ENCODE peak calls at places on chromosomes 4 and X, in four cellular contexts. K is K562, C is HepG2, N is GM12878. A is an unnamed sample.
A peak's percentile ranks its signal among the peaks of the same experiment; 100 is the strongest.

GRCh38 chrX:107725761-107726555 is 49.6 kb downstream of the TSC22D3 start:
- DNase-seq in K (no peak), C (no peak), N (no peak), A (no peak)

GRCh38 chr4:7540216-7540615 is 105.5 kb upstream of the PSAPL1 start:
- DNase-seq in K (no peak), N (no peak), C (no peak), A (no peak)

GRCh38 chr4:2484993-2485392 is 16.1 kb downstream of the RNF4 start:
- DNase-seq in K (no peak), N (peak; percentile 62), C (no peak), A (no peak)

GRCh38 chr4:163048447-163048846 is 118.2 kb downstream of the NAF1 start:
- DNase-seq in K (peak; percentile 37), C (peak; percentile 21), N (no peak), A (peak; percentile 32)

GRCh38 chrX:140817943-140818342 is 108.4 kb downstream of the LINC00632 start:
- DNase-seq in N (no peak), C (no peak), K (peak; percentile 7), A (no peak)

GRCh38 chr4:89000844-89001360 is 56.1 kb downstream of the FAM13A start:
- DNase-seq in N (no peak), C (peak; percentile 44), K (no peak), A (no peak)

GRCh38 chr4:56658410-56659003 is 22.6 kb downstream of the HOPX start:
- DNase-seq in C (no peak), N (no peak), K (no peak), A (no peak)

GRCh38 chrX:2829066-2829430 is 318 bp downstream of the GYG2 start:
- DNase-seq in K (peak; percentile 27), N (no peak), C (no peak), A (peak; percentile 59)

GRCh38 chr4:138835833-138836521 is 179.6 kb upstream of the NOCT start:
- DNase-seq in C (peak; percentile 65), N (no peak), K (no peak), A (no peak)

GRCh38 chr4:115485402-115485801 is 372.0 kb upstream of the NDST4 start:
- DNase-seq in K (no peak), C (no peak), N (no peak), A (no peak)

GRCh38 chrX:122154019-122154418 is 1030.1 kb upstream of the GRIA3 start:
- DNase-seq in N (no peak), C (no peak), K (no peak), A (no peak)

GRCh38 chr4:137648531-137648930 is 116.2 kb upstream of the PCDH18 start:
- DNase-seq in C (no peak), K (no peak), N (no peak), A (no peak)

GRCh38 chrX:57596109-57596870 is 4.5 kb downstream of the ZXDB start:
- DNase-seq in K (no peak), N (no peak), C (peak; percentile 74), A (no peak)

GRCh38 chrX:132631579-132632232 is 142.9 kb upstream of the MBNL3 start:
- DNase-seq in N (no peak), C (peak; percentile 31), K (peak; percentile 10), A (no peak)

GRCh38 chrX:134664202-134664601 is 5.9 kb upstream of the PLAC1 start:
- DNase-seq in C (no peak), N (no peak), K (no peak), A (no peak)

GRCh38 chrX:96182366-96182765 is 502.3 kb upstream of the DIAPH2 start:
- DNase-seq in K (no peak), C (peak; percentile 2), N (no peak), A (peak; percentile 44)

GRCh38 chr4:20159516-20159915 is 92.2 kb upstream of the SLIT2 start:
- DNase-seq in C (no peak), K (no peak), N (no peak), A (no peak)
- TF ChIP-seq ATF2 in C (no peak), K (no peak), N (no peak), A (no peak)

GRCh38 chr4:38940476-38940875 is 72.9 kb downstream of the FAM114A1 start:
- DNase-seq in N (no peak), K (no peak), C (no peak), A (no peak)

GRCh38 chr4:38943355-38943754 is 75.7 kb downstream of the FAM114A1 start:
- DNase-seq in C (no peak), N (no peak), K (no peak), A (no peak)

GRCh38 chr4:38935391-38936073 is 67.9 kb downstream of the FAM114A1 start:
- DNase-seq in K (no peak), C (no peak), N (no peak), A (no peak)

GRCh38 chr4:38939150-38939549 is 71.5 kb downstream of the FAM114A1 start:
- DNase-seq in K (no peak), C (no peak), N (peak; percentile 68), A (no peak)
- TF ChIP-seq CREM in K (no peak), C (no peak), N (no peak), A (no peak)

GRCh38 chr4:38136604-38137003 is 176.4 kb downstream of the PTTG2 start:
- DNase-seq in C (no peak), N (no peak), K (no peak), A (no peak)

GRCh38 chr4:38135201-38135600 is 175.0 kb downstream of the PTTG2 start:
- DNase-seq in N (no peak), C (no peak), K (no peak), A (no peak)

GRCh38 chr4:38139187-38139586 is 179.0 kb downstream of the PTTG2 start:
- DNase-seq in C (no peak), N (no peak), K (no peak), A (no peak)

GRCh38 chr4:38138363-38138762 is 178.2 kb downstream of the PTTG2 start:
- DNase-seq in K (no peak), N (no peak), C (no peak), A (no peak)

GRCh38 chr4:38137080-38137479 is 176.9 kb downstream of the PTTG2 start:
- DNase-seq in N (no peak), K (no peak), C (no peak), A (no peak)
- TF ChIP-seq CBFB in N (no peak), K (no peak), C (no peak), A (no peak)

GRCh38 chr4:87985887-87986200 is 10.3 kb downstream of the SPP1 start:
- DNase-seq in N (no peak), C (no peak), K (no peak), A (no peak)

GRCh38 chr4:87983996-87984395 is 8.5 kb downstream of the SPP1 start:
- DNase-seq in N (no peak), C (no peak), K (no peak), A (no peak)

GRCh38 chr4:87982446-87982845 is 6.9 kb downstream of the SPP1 start:
- DNase-seq in C (no peak), K (no peak), N (no peak), A (no peak)

GRCh38 chr4:87986508-87986907 is 11.0 kb downstream of the SPP1 start:
- DNase-seq in C (no peak), K (no peak), N (no peak), A (no peak)

GRCh38 chr4:87985097-87985886 is 9.8 kb downstream of the SPP1 start:
- DNase-seq in C (peak; percentile 70), K (no peak), N (no peak), A (peak; percentile 74)
- TF ChIP-seq ATF2 in C (no peak), K (no peak), N (no peak), A (no peak)